ENCODE peak calls at places on chromosomes 4 and X, in six cellular contexts. T is heart right ventricle, Y is tibial nerve, M is left ventricle myocardium inferior, L is aorta, E is hepatocyte. R is an unnamed sample.

GRCh38 chr4:183177001-183177400 is 77.9 kb downstream of the WWC2 start:
- DNase-seq in T (no peak), Y (no peak), M (no peak), L (no peak), E (no peak), R (no peak)

GRCh38 chr4:25862411-25863346 is at the start of gene SEL1L3:
- DNase-seq in T (peak; percentile 48), Y (no peak), M (peak; percentile 29), L (peak; percentile 80), E (peak; percentile 82), R (peak; percentile 88)

GRCh38 chr4:184812651-184813181 is 13.1 kb downstream of the ACSL1 start:
- DNase-seq in T (no peak), Y (peak; percentile 57), M (no peak), L (no peak), E (no peak), R (no peak)

GRCh38 chr4:42555828-42556227 is 101.1 kb downstream of the ATP8A1 start:
- DNase-seq in T (no peak), Y (no peak), M (no peak), L (no peak), E (no peak), R (no peak)

GRCh38 chrX:32137525-32137924 is 1065.7 kb upstream of the FTHL17 start:
- DNase-seq in T (no peak), Y (peak; percentile 4), M (no peak), L (no peak), E (peak; percentile 38), R (no peak)

GRCh38 chr4:7464259-7464655 is 29.5 kb upstream of the PSAPL1 start:
- DNase-seq in T (no peak), Y (no peak), M (no peak), L (no peak), E (no peak), R (no peak)

GRCh38 chr4:189202869-189203271 is 737.8 kb upstream of the FRG1 start:
- DNase-seq in T (no peak), Y (no peak), M (no peak), L (no peak), E (peak; percentile 32), R (no peak)

GRCh38 chr4:14115106-14115505 is 487.6 kb upstream of the BOD1L1 start:
- DNase-seq in T (no peak), Y (no peak), M (no peak), L (no peak), E (no peak), R (no peak)

GRCh38 chrX:3177851-3178250 is 136.6 kb downstream of the ARSF start:
- DNase-seq in T (no peak), Y (no peak), M (no peak), L (no peak), E (peak; percentile 16), R (no peak)

GRCh38 chr4:95599777-95600436 is 51.1 kb upstream of the UNC5C start:
- DNase-seq in T (no peak), Y (no peak), M (no peak), L (no peak), E (no peak), R (no peak)

GRCh38 chr4:78484574-78484973 is 67.0 kb upstream of the ANXA3 start:
- DNase-seq in T (no peak), Y (no peak), M (no peak), L (no peak), E (peak; percentile 12), R (no peak)

GRCh38 chr4:81963506-81964020 is 410.2 kb downstream of the HNRNPD start:
- DNase-seq in T (no peak), Y (no peak), M (no peak), L (no peak), E (no peak), R (no peak)

GRCh38 chrX:331145-331771 is 12.7 kb upstream of the GTPBP6 start:
- DNase-seq in T (no peak), Y (no peak), M (peak; percentile 15), L (peak; percentile 83), E (peak; percentile 66), R (peak; percentile 48)

GRCh38 chr4:79290376-79290775 is 35.5 kb downstream of the NAA11 start:
- DNase-seq in T (no peak), Y (no peak), M (no peak), L (no peak), E (no peak), R (no peak)

GRCh38 chrX:50905334-50905733 is 5.2 kb upstream of the BMP15 start:
- DNase-seq in T (no peak), Y (no peak), M (no peak), L (no peak), E (no peak), R (no peak)

GRCh38 chr4:926538-926937 is 5.6 kb downstream of the GAK start:
- DNase-seq in T (no peak), Y (no peak), M (no peak), L (peak; percentile 51), E (peak; percentile 44), R (no peak)

GRCh38 chrX:38175140-38175539 is 45.5 kb downstream of the SRPX start:
- DNase-seq in T (no peak), Y (no peak), M (no peak), L (no peak), E (peak; percentile 53), R (peak; percentile 34)

GRCh38 chr4:7414046-7414445 is 20.7 kb downstream of the PSAPL1 start:
- DNase-seq in T (no peak), Y (no peak), M (peak; percentile 5), L (peak; percentile 42), E (no peak), R (no peak)

DNA sequence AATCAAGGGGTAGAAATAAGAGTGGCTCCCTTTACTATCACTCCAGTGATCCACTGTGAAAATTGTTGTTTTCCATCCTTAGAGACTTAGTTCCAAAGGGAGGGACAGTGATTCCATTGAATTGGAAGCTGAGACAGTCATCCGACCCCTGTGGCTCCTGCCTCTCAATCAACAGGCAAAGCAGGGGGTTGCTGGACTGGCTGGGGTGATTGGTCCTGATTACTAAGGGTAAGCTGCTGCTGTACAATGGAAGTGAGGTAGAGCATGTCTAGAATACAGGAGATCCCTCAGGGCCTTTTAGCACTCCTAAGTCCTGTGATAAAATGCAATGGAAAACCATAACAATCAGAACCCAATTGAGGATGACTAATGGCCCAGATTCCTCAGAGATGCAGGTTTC is 127.7 kb downstream of the AASDH start:
- DNase-seq in T (no peak), Y (no peak), M (no peak), L (no peak), E (no peak), R (no peak)
- H3K4me3 ChIP-seq in T (no peak overlapping the region), Y (no peak overlapping the region), M (no peak overlapping the region), L (no peak overlapping the region), E (no peak overlapping the region), R (no peak overlapping the region)

DNA sequence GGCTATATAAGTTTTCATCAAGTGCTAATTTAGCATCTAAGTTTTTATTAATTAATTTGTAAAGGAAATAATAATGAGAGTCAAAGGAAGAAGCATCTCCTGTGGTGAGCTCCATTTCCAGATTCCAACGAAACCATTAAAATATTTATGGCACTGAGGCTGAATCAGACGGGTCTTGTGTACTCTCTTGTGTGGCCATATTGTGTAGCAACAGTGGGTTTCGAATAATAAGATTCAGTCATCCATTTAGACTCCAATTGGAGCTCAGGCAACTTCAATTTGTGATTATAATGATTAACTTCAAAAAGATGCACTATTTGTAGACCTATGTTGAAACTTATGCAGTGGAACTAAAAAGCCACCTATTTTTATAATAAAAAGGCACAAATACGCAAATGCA is 82.4 kb downstream of the SNCA start:
- DNase-seq in T (no peak), Y (no peak), M (no peak), L (no peak), E (no peak), R (no peak)
- H3K4me1 ChIP-seq in T (peaks cover 7% of the 10 kb centered on the region), Y (peaks cover 5% of the 10 kb centered on the region), M (peaks cover 17% of the 10 kb centered on the region), L (no peaks in the 10 kb centered on the region), E (peaks cover 13% of the 10 kb centered on the region), R (no peaks in the 10 kb centered on the region)

GRCh38 chr4:140054861-140055260 is 99.1 kb downstream of the MAML3 start:
- DNase-seq in T (no peak), Y (no peak), M (no peak), L (no peak), E (no peak), R (no peak)
- H3K4me3 ChIP-seq in T (no peak overlapping the region), Y (no peak overlapping the region), M (no peak overlapping the region), L (no peak overlapping the region), E (no peak overlapping the region), R (no peak overlapping the region)

GRCh38 chr4:94475794-94476193 is 24.1 kb downstream of the PDLIM5 start:
- DNase-seq in T (no peak), Y (no peak), M (no peak), L (no peak), E (no peak), R (no peak)

GRCh38 chr4:94480362-94480951 is 28.7 kb downstream of the PDLIM5 start:
- DNase-seq in T (no peak), Y (no peak), M (no peak), L (no peak), E (no peak), R (no peak)

GRCh38 chr4:94484818-94485217 is 33.1 kb downstream of the PDLIM5 start:
- DNase-seq in T (no peak), Y (no peak), M (no peak), L (no peak), E (no peak), R (no peak)

GRCh38 chr4:94483895-94484294 is 32.2 kb downstream of the PDLIM5 start:
- DNase-seq in T (no peak), Y (no peak), M (no peak), L (no peak), E (no peak), R (no peak)

DNA sequence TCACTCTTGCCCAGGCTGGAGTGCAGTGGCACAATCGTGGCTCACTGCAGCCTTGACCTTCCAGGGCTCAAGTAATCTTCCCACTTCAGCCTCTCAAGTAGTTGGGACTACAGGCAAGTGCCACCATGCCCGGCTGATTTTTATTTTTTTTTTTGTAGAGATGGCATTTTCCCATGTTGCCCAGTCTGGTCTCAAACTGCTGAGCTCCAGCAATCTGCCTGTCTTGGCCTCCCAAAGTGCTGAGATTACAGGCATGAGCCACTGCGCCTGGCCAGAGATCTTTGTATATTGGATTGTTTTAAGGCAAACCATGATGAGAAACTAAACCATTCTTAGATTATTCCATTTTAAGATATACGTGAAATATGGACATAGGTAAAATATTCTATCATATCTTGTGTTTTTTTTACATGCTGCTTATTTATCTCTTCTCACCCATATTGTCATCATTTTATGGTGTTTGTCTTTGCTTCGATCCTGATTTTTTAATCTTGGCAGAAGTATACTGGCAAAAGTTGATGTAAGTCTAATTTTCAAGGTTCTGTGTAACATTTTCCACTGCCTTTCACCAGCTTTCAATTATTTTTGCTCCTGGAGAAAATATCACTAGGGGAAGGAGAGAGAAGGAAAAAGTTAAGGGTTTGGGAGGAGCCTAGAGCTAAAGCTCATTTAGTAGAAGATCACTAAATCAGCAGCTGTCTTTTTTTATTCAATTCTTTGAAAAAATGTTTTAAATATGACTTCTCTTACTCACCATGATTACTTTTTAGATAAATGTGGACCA is 27.8 kb downstream of the PDLIM5 start:
- DNase-seq in T (no peak), Y (no peak), M (no peak), L (no peak), E (no peak), R (no peak)
- H3K4me1 ChIP-seq in T (peaks cover 74% of the 10 kb centered on the region), Y (no peaks in the 10 kb centered on the region), M (peaks cover 100% of the 10 kb centered on the region), L (no peaks in the 10 kb centered on the region), E (peaks cover 18% of the 10 kb centered on the region), R (peaks cover 9% of the 10 kb centered on the region)

DNA sequence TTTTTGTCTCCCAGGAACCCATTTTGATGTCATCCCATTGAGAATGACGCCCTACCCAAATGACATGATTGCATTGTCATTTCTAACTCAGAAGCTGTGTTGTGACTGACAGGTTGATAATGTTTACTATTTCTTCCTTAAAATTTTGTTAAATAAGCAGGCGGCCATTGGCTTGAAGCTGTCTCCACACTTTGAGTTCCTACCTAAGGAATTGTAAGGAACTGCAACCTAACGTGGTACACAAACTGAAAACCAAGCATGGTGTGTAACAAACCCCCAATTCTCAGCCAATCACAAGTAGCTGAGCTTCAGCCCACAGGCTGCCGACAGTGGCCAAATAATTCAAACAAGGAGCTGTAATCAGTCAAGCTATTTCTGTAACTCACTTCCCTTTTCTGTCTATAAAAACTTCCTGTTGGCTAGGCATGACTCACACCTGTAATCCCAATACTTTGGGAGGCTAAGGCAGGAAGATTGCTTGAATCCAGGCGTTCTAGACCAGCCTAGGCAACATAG is 2.9 kb upstream of the MND1 start:
- DNase-seq in T (no peak), Y (no peak), M (no peak), L (no peak), E (peak; percentile 6), R (no peak)
- H3K4me3 ChIP-seq in T (no peak overlapping the region), Y (no peak overlapping the region), M (no peak overlapping the region), L (no peak overlapping the region), E (no peak overlapping the region), R (no peak overlapping the region)